ENCODE peak calls at places on chromosomes 13 and 19, in six cellular contexts. E, H, F, G, P and S are unnamed samples.

GRCh38 chr13:98216135-98216565 is 39.1 kb upstream of the RNF113B start:
- DNase-seq in G (no peak), E (no peak), F (no peak), H (peak), P (peak), S (no peak)

GRCh38 chr19:1445932-1446712 is 3.8 kb upstream of the APC2 start:
- DNase-seq in H (no peak), P (no peak), G (no peak), E (no peak), F (no peak), S (no peak)

GRCh38 chr19:35549174-35549788 is 3.9 kb downstream of the TMEM147 start:
- DNase-seq in F (no peak), G (no peak), P (peak), E (peak), H (peak), S (peak)

GRCh38 chr19:11982526-11982925 is 17.7 kb downstream of the ZNF763 start:
- DNase-seq in F (no peak), H (no peak), P (no peak), G (no peak), E (no peak), S (no peak)

GRCh38 chr13:92259523-92259922 is 861.1 kb downstream of the GPC5 start:
- DNase-seq in F (no peak), P (no peak), G (no peak), H (no peak), E (no peak), S (no peak)

GRCh38 chr19:8194528-8195275 is 14.5 kb upstream of the CERS4 start:
- DNase-seq in E (no peak), G (no peak), H (no peak), F (no peak), P (peak), S (no peak)

GRCh38 chr13:104831823-104832222 is 1703.6 kb downstream of the EFNB2 start:
- DNase-seq in H (no peak), G (no peak), F (no peak), E (no peak), P (no peak), S (no peak)

GRCh38 chr13:27349458-27349857 is 75.0 kb upstream of the GTF3A start:
- DNase-seq in G (no peak), P (no peak), F (no peak), E (no peak), H (no peak), S (no peak)

GRCh38 chr19:1904385-1905070 is 671 bp upstream of the ADAT3 start:
- DNase-seq in G (peak), P (peak), H (no peak), E (peak), F (peak), S (no peak)

GRCh38 chr19:18282021-18282787 is 782 bp upstream of the JUND start:
- DNase-seq in G (no peak), F (peak), H (peak), E (no peak), P (peak), S (no peak)
- TF ChIP-seq POLR2A in G (no peak), F (peak), H (peak), E (no peak), P (no peak), S (peak)

GRCh38 chr19:38617764-38618589 is at the start of gene MAP4K1:
- DNase-seq in H (no peak), F (no peak), G (no peak), E (peak), P (peak), S (peak)
- TF ChIP-seq POLR2A in H (no peak), F (no peak), G (no peak), E (no peak), P (no peak), S (peak)

GRCh38 chr19:34134190-34135032 is 37.9 kb upstream of the LSM14A start:
- DNase-seq in H (peak), P (peak), E (peak), F (peak), G (no peak), S (peak)
- TF ChIP-seq POLR2A in H (peak), P (peak), E (peak), F (peak), G (no peak), S (peak)

GRCh38 chr19:44109458-44109857 is 3.7 kb upstream of the ZNF225 start:
- DNase-seq in P (no peak), E (no peak), H (no peak), G (no peak), F (no peak), S (no peak)

GRCh38 chr19:44113784-44114390 is 688 bp downstream of the ZNF225 start:
- DNase-seq in F (no peak), H (peak), P (no peak), E (no peak), G (no peak), S (no peak)

GRCh38 chr19:44113138-44113783 is at the start of gene ZNF225:
- DNase-seq in F (peak), E (peak), G (no peak), P (peak), H (peak), S (peak)

GRCh38 chr19:44111910-44112463 is 1.2 kb upstream of the ZNF225 start:
- DNase-seq in P (no peak), G (no peak), E (no peak), H (peak), F (no peak), S (no peak)

DNA sequence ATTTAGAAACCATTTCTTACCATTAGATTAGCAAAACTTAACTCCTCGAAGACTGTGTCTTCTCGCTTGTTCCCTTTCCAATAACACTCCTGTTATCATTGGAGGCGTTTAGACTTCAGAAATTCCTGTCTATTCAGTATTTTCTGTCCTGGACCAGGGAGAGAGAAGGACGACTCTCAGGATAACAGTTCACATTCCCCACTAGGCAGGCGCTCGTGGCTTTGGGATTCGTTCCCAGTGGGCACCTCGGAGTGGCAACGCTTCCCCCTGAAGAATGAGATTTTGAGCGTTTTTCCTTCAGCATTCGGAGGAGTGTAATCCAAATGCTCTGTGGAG is 429 bp upstream of the ZNF225 start:
- DNase-seq in G (no peak), F (no peak), P (no peak), H (no peak), E (no peak), S (no peak)
- TF ChIP-seq POLR2A in G (no peak), F (no peak), P (no peak), H (peak), E (peak), S (no peak)

GRCh38 chr13:45325806-45326205 is 15.2 kb downstream of the TPT1 start:
- DNase-seq in E (no peak), G (no peak), H (peak), F (no peak), P (peak), S (no peak)

GRCh38 chr13:45331981-45332830 is 8.8 kb downstream of the TPT1 start:
- DNase-seq in G (no peak), F (no peak), E (no peak), H (peak), P (no peak), S (no peak)

GRCh38 chr13:45328661-45329105 is 12.3 kb downstream of the TPT1 start:
- DNase-seq in E (no peak), H (no peak), G (no peak), P (no peak), F (no peak), S (no peak)

GRCh38 chr13:45331123-45331619 is 9.8 kb downstream of the TPT1 start:
- DNase-seq in E (no peak), G (no peak), F (no peak), P (no peak), H (no peak), S (no peak)

DNA sequence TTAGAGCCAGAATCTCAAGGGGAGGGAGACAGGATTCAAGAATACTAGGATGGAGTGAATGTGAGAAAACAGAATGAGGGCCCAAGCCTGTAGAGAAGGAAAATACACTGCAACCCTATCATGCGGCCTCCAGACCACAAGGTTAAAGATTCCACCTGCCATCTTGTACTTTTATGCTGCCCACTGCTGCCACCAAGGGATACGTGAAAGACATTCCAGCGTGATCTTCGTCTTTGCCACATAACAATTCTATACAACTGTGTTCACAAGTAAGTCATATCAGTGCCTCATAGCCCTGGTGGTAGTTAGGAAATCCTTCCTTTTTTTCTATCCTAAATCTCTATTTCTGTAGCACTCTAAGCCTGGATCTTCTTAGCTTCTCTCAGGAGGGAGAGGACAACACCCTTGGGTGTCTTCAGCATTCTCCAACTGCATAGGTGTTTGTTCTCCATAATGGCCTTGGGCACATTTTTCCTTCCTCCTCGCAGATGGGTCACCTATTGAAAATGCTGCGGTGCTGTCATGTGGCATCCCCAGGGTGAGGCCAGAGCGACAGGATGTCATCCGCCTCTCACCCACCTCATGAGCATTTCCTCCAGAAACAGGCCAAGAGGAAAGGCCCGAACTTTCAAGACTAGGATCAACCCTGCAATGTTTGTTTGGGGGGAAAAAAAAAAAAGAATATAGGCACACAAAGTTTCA is 13.6 kb downstream of the TPT1 start:
- DNase-seq in H (no peak), E (no peak), P (no peak), G (no peak), F (no peak), S (no peak)
- TF ChIP-seq POLR2A in H (no peak), E (no peak), P (no peak), G (no peak), F (no peak), S (no peak)

GRCh38 chr19:46844067-46844489 is 6.6 kb downstream of the AP2S1 start:
- DNase-seq in G (no peak), P (no peak), E (no peak), F (no peak), H (no peak), S (no peak)

GRCh38 chr19:46847528-46847927 is 3.1 kb downstream of the AP2S1 start:
- DNase-seq in F (no peak), P (no peak), G (no peak), H (no peak), E (no peak), S (no peak)

GRCh38 chr19:46842791-46843190 is 7.9 kb downstream of the AP2S1 start:
- DNase-seq in H (no peak), E (no peak), F (no peak), P (no peak), G (no peak), S (no peak)

GRCh38 chr19:46848389-46848788 is 2.3 kb downstream of the AP2S1 start:
- DNase-seq in H (no peak), G (no peak), P (no peak), F (no peak), E (no peak), S (no peak)

GRCh38 chr19:46845959-46846459 is 4.6 kb downstream of the AP2S1 start:
- DNase-seq in H (peak), F (no peak), G (no peak), P (no peak), E (no peak), S (no peak)
- TF ChIP-seq POLR2A in H (no peak), F (no peak), G (no peak), P (no peak), E (no peak), S (no peak)